ENCODE peak calls at places on chromosomes 3 and 15, in four cellular contexts. O is foreskin fibroblast, F is GM20000, I is endothelial cell. X is an unnamed sample.

GRCh38 chr3:184368804-184369183 is 7.3 kb downstream of the POLR2H start:
- DNase-seq in O (peak; percentile 64), F (no peak), I (no peak), X (no peak)

GRCh38 chr15:39053480-39053879 is 488.9 kb upstream of the RASGRP1 start:
- DNase-seq in O (no peak), F (no peak), I (no peak), X (no peak)

GRCh38 chr3:139308156-139309017 is 35.4 kb upstream of the MRPS22 start:
- DNase-seq in O (no peak), F (no peak), I (no peak), X (no peak)

GRCh38 chr3:145843561-145843960 is 317.4 kb downstream of the PLOD2 start:
- DNase-seq in O (no peak), F (no peak), I (no peak), X (no peak)

GRCh38 chr3:29240887-29241286 is 40.0 kb upstream of the RBMS3 start:
- DNase-seq in O (no peak), F (no peak), I (no peak), X (no peak)

GRCh38 chr3:42308651-42309050 is 42.7 kb upstream of the CCK start:
- DNase-seq in O (no peak), F (no peak), I (no peak), X (no peak)

GRCh38 chr3:139894638-139894989 is 40.4 kb upstream of the CLSTN2 start:
- DNase-seq in O (no peak), F (no peak), I (no peak), X (no peak)

GRCh38 chr3:133973249-133973980 is 56.3 kb downstream of the SLCO2A1 start:
- DNase-seq in O (no peak), F (no peak), I (no peak), X (no peak)

GRCh38 chr3:120567370-120568197 is 28.6 kb upstream of the NDUFB4 start:
- DNase-seq in O (peak; percentile 62), F (no peak), I (no peak), X (no peak)

GRCh38 chr3:185661772-185662171 is 75.7 kb downstream of the SENP2 start:
- DNase-seq in O (peak; percentile 13), F (no peak), I (no peak), X (no peak)

GRCh38 chr3:72348357-72348756 is 499.9 kb downstream of the SHQ1 start:
- DNase-seq in O (no peak), F (no peak), I (no peak), X (no peak)

GRCh38 chr15:31302778-31303433 is 23.7 kb upstream of the KLF13 start:
- DNase-seq in O (no peak), F (peak; percentile 65), I (no peak), X (peak; percentile 62)
- TF ChIP-seq CTCF in O (no peak), F (peak; percentile 17), I (no peak), X (peak; percentile 36)

DNA sequence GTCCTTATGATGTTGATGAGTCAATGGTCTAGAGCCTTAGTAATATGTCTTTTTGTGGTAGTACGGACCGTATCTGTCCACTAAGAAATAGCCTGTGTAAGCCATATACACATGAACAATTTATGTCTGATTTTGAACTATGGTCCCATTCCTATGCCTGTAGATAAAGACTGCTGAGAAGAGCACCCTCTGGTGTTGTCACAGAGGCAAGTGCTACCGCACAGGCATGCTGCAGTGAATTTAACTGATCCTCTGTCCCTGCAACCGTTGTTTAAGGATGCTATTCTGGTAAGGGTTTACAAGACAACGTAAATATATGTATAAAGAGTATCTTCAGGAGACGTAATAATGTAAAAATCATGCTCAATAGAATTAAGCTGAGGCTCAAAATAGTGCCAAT is 170.7 kb downstream of the UBE3A start:
- DNase-seq in O (no peak), F (no peak), I (no peak), X (no peak)
- TF ChIP-seq CTCF in O (no peak), F (no peak), I (no peak), X (peak; percentile 13)

DNA sequence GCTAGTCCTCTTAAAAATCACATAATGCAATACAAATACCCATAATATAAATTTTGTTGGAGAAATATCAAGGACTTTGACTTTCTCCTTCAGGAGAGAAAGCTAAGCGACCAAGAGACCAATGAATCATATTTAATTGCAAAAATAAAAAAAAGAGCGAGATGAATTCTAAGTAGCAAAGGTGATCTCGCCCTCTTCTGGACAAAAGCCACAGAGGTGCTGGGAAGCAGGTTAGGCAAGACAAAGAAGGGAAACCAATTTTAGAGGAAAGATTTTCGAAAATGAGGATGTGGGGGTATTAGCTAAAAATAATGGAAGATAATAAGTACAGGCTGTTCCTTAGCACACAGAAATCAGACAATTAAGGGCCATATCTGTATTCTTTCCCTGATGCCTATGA is 111.4 kb upstream of the PLAAT1 start:
- DNase-seq in O (no peak), F (no peak), I (no peak), X (no peak)
- TF ChIP-seq CTCF in O (no peak), F (no peak), I (no peak), X (no peak)

GRCh38 chr3:4977001-4977888 is 2.0 kb upstream of the BHLHE40 start:
- DNase-seq in O (peak; percentile 89), F (peak; percentile 76), I (peak; percentile 68), X (peak; percentile 75)
- TF ChIP-seq CTCF in O (peak; percentile 22), F (no peak), I (no peak), X (no peak)

X was measured in GM10248.